ENCODE peak calls at places on chromosomes 4 and X, in six cellular contexts. O is astrocyte of the cerebellum, D is breast epithelium, X is cardiac fibroblast, A is type B pancreatic cell, S is upper lobe of right lung. K is an unnamed sample.

GRCh38 chr4:73603854-73604584 is 16.2 kb downstream of the RASSF6 start:
- DNase-seq in X (peak; percentile 77), S (no peak), D (no peak), A (no peak), O (no peak), K (no peak)

GRCh38 chr4:30903493-30903892 is 183.3 kb downstream of the PCDH7 start:
- DNase-seq in O (no peak), D (no peak), A (no peak), S (no peak), X (peak; percentile 24), K (no peak)

GRCh38 chr4:26723216-26723615 is 137.4 kb upstream of the STIM2 start:
- DNase-seq in X (no peak), S (no peak), D (no peak), O (no peak), A (no peak), K (no peak)

GRCh38 chr4:185134176-185134869 is 8.7 kb upstream of the SLC25A4 start:
- DNase-seq in O (peak; percentile 40), X (peak; percentile 72), A (no peak), D (no peak), S (no peak), K (no peak)

GRCh38 chr4:99968330-99968729 is 18.3 kb upstream of the H2AZ1 start:
- DNase-seq in A (no peak), S (no peak), O (no peak), X (peak; percentile 85), D (no peak), K (no peak)

GRCh38 chr4:80074059-80074458 is 1.0 kb upstream of the ANTXR2 start:
- DNase-seq in O (no peak), X (no peak), A (no peak), S (no peak), D (no peak), K (no peak)

GRCh38 chrX:47992093-47992375 is 11.8 kb downstream of the ZNF182 start:
- DNase-seq in X (no peak), D (no peak), O (no peak), A (no peak), S (no peak), K (no peak)

GRCh38 chrX:50941638-50942037 is 31.1 kb downstream of the BMP15 start:
- DNase-seq in D (no peak), X (no peak), O (no peak), S (no peak), A (no peak), K (no peak)

GRCh38 chrX:117771384-117771783 is 345.2 kb downstream of the KLHL13 start:
- DNase-seq in X (no peak), D (no peak), A (no peak), S (no peak), O (no peak), K (no peak)

GRCh38 chr4:5465956-5466355 is 242.4 kb downstream of the EVC2 start:
- DNase-seq in O (no peak), A (no peak), X (no peak), S (no peak), D (no peak), K (no peak)

GRCh38 chr4:168076989-168077725 is 15.2 kb upstream of the ANXA10 start:
- DNase-seq in D (peak; percentile 26), A (peak; percentile 73), S (no peak), O (peak; percentile 64), X (peak; percentile 89), K (peak; percentile 12)

GRCh38 chr4:76857010-76857409 is 40.9 kb downstream of the SOWAHB start:
- DNase-seq in X (no peak), O (no peak), D (no peak), S (no peak), A (no peak), K (no peak)

GRCh38 chr4:156865391-156865790 is 106.2 kb downstream of the PDGFC start:
- DNase-seq in D (no peak), X (peak; percentile 23), A (no peak), O (no peak), S (no peak), K (no peak)

GRCh38 chrX:19152762-19153161 is 30.5 kb upstream of the ADGRG2 start:
- DNase-seq in D (no peak), S (no peak), A (no peak), O (no peak), X (peak; percentile 9), K (no peak)

GRCh38 chr4:153887217-153887616 is 98.3 kb upstream of the SFRP2 start:
- DNase-seq in O (no peak), X (no peak), S (no peak), A (no peak), D (no peak), K (no peak)

GRCh38 chr4:244471-244870 is 60.8 kb downstream of the ZNF732 start:
- DNase-seq in X (peak; percentile 50), D (no peak), S (no peak), A (no peak), O (no peak), K (no peak)

GRCh38 chr4:22063613-22064012 is 115.0 kb upstream of the KCNIP4 start:
- DNase-seq in X (no peak), S (no peak), A (no peak), D (no peak), O (no peak), K (no peak)

GRCh38 chr4:101367201-101367600 is 19.9 kb upstream of the PPP3CA start:
- DNase-seq in X (peak; percentile 94), D (no peak), O (peak; percentile 59), A (no peak), S (no peak), K (peak; percentile 78)

GRCh38 chr4:128574706-128575105 is 234.8 kb upstream of the JADE1 start:
- DNase-seq in A (no peak), D (peak; percentile 50), O (no peak), S (peak; percentile 76), X (peak; percentile 92), K (peak; percentile 65)

GRCh38 chr4:28432348-28433025 is 1571.8 kb downstream of the STIM2 start:
- DNase-seq in A (no peak), S (no peak), D (no peak), X (no peak), O (no peak), K (no peak)

DNA sequence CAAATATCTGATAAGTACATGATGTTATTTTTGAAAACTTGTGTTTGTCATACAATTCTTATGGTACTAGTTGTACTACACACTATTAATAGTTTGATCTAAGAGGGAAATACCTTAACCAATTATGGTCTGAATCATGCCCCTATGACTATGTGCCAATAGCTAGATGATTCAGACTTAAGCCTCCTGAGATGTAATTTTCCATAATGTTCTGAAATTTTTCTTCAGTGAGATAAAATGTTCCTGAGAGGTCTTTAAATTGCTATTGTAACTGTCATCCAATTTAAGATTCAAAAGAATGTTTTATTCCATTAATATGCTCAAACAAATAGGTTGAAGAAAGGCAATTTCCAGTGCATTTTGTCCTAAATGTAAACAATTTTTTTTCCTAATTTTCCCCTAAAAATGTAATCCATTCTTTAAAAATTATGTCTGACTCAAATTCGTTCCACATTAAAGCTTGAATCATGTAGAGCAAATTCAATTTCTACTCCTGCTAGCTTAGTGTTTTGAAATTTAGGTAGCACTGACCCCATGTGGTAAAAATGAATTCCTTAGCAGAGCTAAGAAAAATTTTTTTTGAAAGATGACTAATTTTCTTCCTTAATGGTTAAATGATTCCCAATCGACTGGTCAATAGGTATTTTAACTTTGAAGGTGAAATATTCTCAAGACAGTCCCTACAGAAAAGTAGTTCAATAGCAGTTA is 49.1 kb downstream of the APOOL start:
- DNase-seq in S (no peak), O (peak; percentile 43), D (no peak), X (peak; percentile 90), A (no peak), K (peak; percentile 20)
- TF ChIP-seq CTCF in S (peak; percentile 25), O (peak; percentile 14), D (no peak), X (peak; percentile 11), A (peak; percentile 46), K (peak; percentile 43)

GRCh38 chr4:169493164-169493524 is 119.2 kb downstream of the NEK1 start:
- DNase-seq in X (no peak), A (no peak), D (no peak), S (no peak), O (no peak), K (no peak)
- TF ChIP-seq CTCF in X (no peak), A (peak; percentile 23), D (no peak), S (no peak), O (no peak), K (no peak)

GRCh38 chr4:74969507-74970474 is 36.9 kb downstream of the PARM1 start:
- DNase-seq in O (no peak), A (no peak), S (no peak), X (no peak), D (no peak), K (no peak)
- TF ChIP-seq CTCF in O (no peak), A (peak; percentile 34), S (no peak), X (peak; percentile 18), D (no peak), K (peak; percentile 27)

DNA sequence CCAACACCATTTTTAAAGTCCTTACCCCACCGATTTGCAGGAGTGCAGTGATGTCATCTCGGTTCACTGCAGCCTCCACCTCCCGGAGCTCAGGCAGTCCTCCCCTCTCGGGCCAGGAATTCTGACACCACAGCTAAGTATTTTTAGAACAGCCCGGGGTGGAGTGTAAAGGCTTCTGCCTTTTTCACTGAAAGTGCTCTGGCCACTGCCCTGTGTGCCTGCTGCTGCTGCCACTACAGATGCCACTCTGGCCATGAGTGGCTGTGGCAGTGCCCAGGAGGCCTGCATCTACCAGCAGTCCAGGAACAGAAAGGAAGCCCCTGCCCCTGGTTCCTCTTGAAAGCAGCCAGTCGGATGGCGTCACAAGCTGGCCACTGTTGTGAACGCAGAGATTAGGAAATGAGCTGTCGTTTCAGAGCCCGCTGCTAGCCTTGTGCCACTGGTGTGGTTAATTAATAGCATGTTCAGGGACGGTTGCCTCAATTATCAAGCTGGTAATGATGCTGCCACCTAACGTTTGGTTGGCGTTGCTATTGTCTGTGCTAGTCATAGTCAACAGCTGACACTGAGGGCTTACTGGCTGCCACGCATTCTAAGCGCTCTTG is 23.6 kb upstream of the TBC1D14 start:
- DNase-seq in O (no peak), D (peak; percentile 47), A (no peak), S (peak; percentile 78), X (peak; percentile 65), K (peak; percentile 79)
- TF ChIP-seq CTCF in O (peak; percentile 12), D (no peak), A (no peak), S (peak; percentile 33), X (peak; percentile 22), K (peak; percentile 65)

DNA sequence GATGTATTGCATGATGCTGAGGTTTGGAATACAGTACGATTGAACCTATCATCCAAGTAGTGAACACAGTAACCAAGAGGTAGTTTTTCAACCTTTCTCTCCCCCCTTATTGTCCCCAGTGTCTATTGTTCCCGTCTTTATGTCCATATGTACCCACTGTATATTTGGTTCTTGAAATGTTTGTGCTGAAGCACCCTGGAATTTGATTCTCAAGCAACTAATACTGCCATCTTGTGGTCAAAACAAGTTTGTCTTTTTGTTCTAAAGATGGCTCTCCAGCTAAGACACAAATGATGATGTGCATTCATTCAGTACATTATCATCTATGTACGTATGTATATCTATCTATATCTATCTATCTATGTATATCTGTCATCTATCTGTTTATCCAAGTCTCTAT is 33.5 kb upstream of the DCX start:
- DNase-seq in S (no peak), X (peak; percentile 50), O (peak; percentile 24), D (no peak), A (no peak), K (no peak)
- TF ChIP-seq CTCF in S (peak; percentile 48), X (peak; percentile 33), O (peak; percentile 48), D (no peak), A (peak; percentile 88), K (peak; percentile 55)

GRCh38 chr4:55736605-55737183 is 82.9 kb upstream of the EXOC1L start:
- DNase-seq in A (no peak), S (no peak), X (peak; percentile 47), O (no peak), D (no peak), K (no peak)
- TF ChIP-seq CTCF in A (peak; percentile 73), S (peak; percentile 43), X (peak; percentile 16), O (no peak), D (no peak), K (peak; percentile 42)

GRCh38 chr4:20251796-20252655 is at the start of gene SLIT2:
- DNase-seq in D (peak; percentile 49), S (peak; percentile 88), X (peak; percentile 87), A (peak; percentile 93), O (peak; percentile 45), K (no peak)
- TF ChIP-seq CTCF in D (no peak), S (no peak), X (no peak), A (no peak), O (no peak), K (no peak)